ENCODE peak calls at places on chromosomes 2 and 18, in seven cellular contexts. O, Y, W, S, G, H and Q are unnamed samples.
A peak's percentile ranks its signal among the peaks of the same experiment; 100 is the strongest.

GRCh38 chr18:66990909-66991308 is 387.0 kb upstream of the CDH19 start:
- DNase-seq in O (no peak), Y (no peak), W (no peak), S (peak; percentile 51), G (no peak), H (no peak), Q (no peak)

GRCh38 chr18:52236134-52236533 is 103.9 kb upstream of the DCC start:
- DNase-seq in O (no peak), Y (no peak), W (no peak), S (no peak), G (no peak), H (no peak), Q (no peak)

GRCh38 chr2:134314656-134315377 is 60.9 kb downstream of the MGAT5 start:
- DNase-seq in O (no peak), Y (no peak), W (no peak), S (no peak), G (no peak), H (no peak), Q (no peak)

GRCh38 chr18:47773931-47774330 is 156.5 kb downstream of the SMAD2 start:
- DNase-seq in O (no peak), Y (no peak), W (no peak), S (no peak), G (no peak), H (no peak), Q (no peak)

GRCh38 chr2:172465417-172466334 is 38.3 kb downstream of the ITGA6 start:
- DNase-seq in O (peak; percentile 91), Y (peak; percentile 68), W (peak; percentile 84), S (peak; percentile 79), G (no peak), H (peak; percentile 67), Q (peak; percentile 84)

GRCh38 chr2:217816396-217816869 is 186.4 kb downstream of the TNS1 start:
- DNase-seq in O (no peak), Y (no peak), W (no peak), S (no peak), G (no peak), H (no peak), Q (no peak)

GRCh38 chr2:52084760-52085159 is 1052.8 kb upstream of the NRXN1 start:
- DNase-seq in O (no peak), Y (no peak), W (no peak), S (no peak), G (no peak), H (no peak), Q (no peak)

GRCh38 chr2:54503828-54504227 is 47.7 kb downstream of the SPTBN1 start:
- DNase-seq in O (no peak), Y (no peak), W (no peak), S (no peak), G (no peak), H (no peak), Q (no peak)

GRCh38 chr2:230423851-230424458 is 8.0 kb downstream of the SP100 start:
- DNase-seq in O (no peak), Y (no peak), W (no peak), S (no peak), G (no peak), H (no peak), Q (no peak)

GRCh38 chr2:172836386-172837200 is 100.9 kb downstream of the RAPGEF4 start:
- DNase-seq in O (peak; percentile 8), Y (no peak), W (peak; percentile 86), S (no peak), G (no peak), H (no peak), Q (no peak)

GRCh38 chr2:27446057-27446456 is 3.9 kb downstream of the KRTCAP3 start:
- DNase-seq in O (peak; percentile 55), Y (no peak), W (no peak), S (no peak), G (no peak), H (peak; percentile 80), Q (no peak)

GRCh38 chr2:201447116-201447515 is 4.1 kb downstream of the TRAK2 start:
- DNase-seq in O (no peak), Y (no peak), W (no peak), S (no peak), G (no peak), H (no peak), Q (no peak)

GRCh38 chr18:62847081-62847480 is 131.7 kb downstream of the PHLPP1 start:
- DNase-seq in O (no peak), Y (no peak), W (no peak), S (no peak), G (no peak), H (no peak), Q (no peak)

GRCh38 chr2:217471329-217471728 is 531.5 kb downstream of the TNS1 start:
- DNase-seq in O (no peak), Y (no peak), W (no peak), S (no peak), G (no peak), H (no peak), Q (no peak)

GRCh38 chr18:40102903-40103302 is 1852.1 kb upstream of the PIK3C3 start:
- DNase-seq in O (no peak), Y (no peak), W (no peak), S (no peak), G (no peak), H (no peak), Q (no peak)

GRCh38 chr2:239018291-239019192 is 170.7 kb downstream of the TWIST2 start:
- DNase-seq in O (no peak), Y (no peak), W (no peak), S (no peak), G (no peak), H (peak; percentile 30), Q (no peak)

GRCh38 chr2:240992572-240993291 is 5.7 kb upstream of the SNED1 start:
- DNase-seq in O (peak; percentile 34), Y (no peak), W (no peak), S (no peak), G (peak; percentile 59), H (peak; percentile 40), Q (no peak)

GRCh38 chr18:28039078-28039477 is 137.9 kb downstream of the CDH2 start:
- DNase-seq in O (no peak), Y (no peak), W (no peak), S (no peak), G (no peak), H (no peak), Q (no peak)

GRCh38 chr2:75289771-75290170 is 90.5 kb upstream of the TACR1 start:
- DNase-seq in O (no peak), Y (no peak), W (no peak), S (no peak), G (no peak), H (no peak), Q (no peak)

GRCh38 chr2:119190726-119191125 is 32.2 kb upstream of the C1QL2 start:
- DNase-seq in O (no peak), Y (no peak), W (no peak), S (no peak), G (no peak), H (no peak), Q (no peak)

GRCh38 chr2:42663828-42664227 is 95.4 kb downstream of the MTA3 start:
- DNase-seq in O (no peak), Y (no peak), W (no peak), S (no peak), G (no peak), H (no peak), Q (no peak)

GRCh38 chr18:7485616-7486015 is 81.5 kb upstream of the PTPRM start:
- DNase-seq in O (no peak), Y (no peak), W (no peak), S (no peak), G (no peak), H (no peak), Q (no peak)

GRCh38 chr2:84077504-84077903 is 381.6 kb downstream of the SUCLG1 start:
- DNase-seq in O (peak; percentile 39), Y (no peak), W (peak; percentile 19), S (peak; percentile 77), G (no peak), H (no peak), Q (peak; percentile 22)

GRCh38 chr2:14706201-14706600 is 73.7 kb downstream of the LRATD1 start:
- DNase-seq in O (no peak), Y (no peak), W (no peak), S (no peak), G (no peak), H (no peak), Q (no peak)

GRCh38 chr2:15712551-15713342 is 121.1 kb downstream of the DDX1 start:
- DNase-seq in O (no peak), Y (no peak), W (no peak), S (no peak), G (no peak), H (no peak), Q (no peak)

GRCh38 chr2:242027676-242028450 is 158.3 kb downstream of the RTP5 start:
- DNase-seq in O (peak; percentile 3), Y (no peak), W (no peak), S (no peak), G (peak; percentile 37), H (peak; percentile 13), Q (no peak)

GRCh38 chr2:26529406-26530070 is 51.6 kb upstream of the OTOF start:
- DNase-seq in O (peak; percentile 1), Y (no peak), W (no peak), S (no peak), G (no peak), H (peak; percentile 31), Q (no peak)

GRCh38 chr18:33708876-33709275 is 130.9 kb downstream of the ASXL3 start:
- DNase-seq in O (no peak), Y (no peak), W (no peak), S (no peak), G (no peak), H (no peak), Q (no peak)

GRCh38 chr2:25821225-25822056 is 56.8 kb downstream of the ASXL2 start:
- DNase-seq in O (no peak), Y (no peak), W (no peak), S (no peak), G (no peak), H (no peak), Q (no peak)

GRCh38 chr2:226799976-226800940 is 638 bp upstream of the IRS1 start:
- DNase-seq in O (peak; percentile 68), Y (no peak), W (no peak), S (no peak), G (peak; percentile 57), H (peak; percentile 51), Q (peak; percentile 16)

GRCh38 chr2:166725907-166726306 is 162.4 kb upstream of the XIRP2 start:
- DNase-seq in O (no peak), Y (no peak), W (no peak), S (no peak), G (no peak), H (no peak), Q (no peak)

GRCh38 chr2:157246212-157247067 is 11.1 kb upstream of the GALNT5 start:
- DNase-seq in O (peak; percentile 49), Y (no peak), W (peak; percentile 85), S (no peak), G (peak; percentile 57), H (no peak), Q (no peak)

GRCh38 chr2:169221745-169222369 is 140.5 kb downstream of the LRP2 start:
- DNase-seq in O (no peak), Y (no peak), W (peak; percentile 6), S (peak; percentile 57), G (no peak), H (no peak), Q (no peak)

GRCh38 chr2:127674241-127675209 is 805 bp downstream of the LIMS2 start:
- DNase-seq in O (peak; percentile 30), Y (no peak), W (no peak), S (no peak), G (peak; percentile 62), H (peak; percentile 57), Q (no peak)

GRCh38 chr18:79764131-79764530 is 33.6 kb upstream of the KCNG2 start:
- DNase-seq in O (no peak), Y (no peak), W (no peak), S (no peak), G (no peak), H (no peak), Q (no peak)